ENCODE peak calls at places on chromosomes 6 and 20, in seven cellular contexts. A is NCI-H1105; V is astrocyte of the spinal cord; D is activated T-cell treated with anti-CD3 and anti-CD28 coated beads for 1 hour; I is activated T-helper 1 cell treated with anti-CD3 and anti-CD28 coated beads, Interleukin-2, amount 50 U/mL, for 16 hours; T is M059J; K is dorsolateral prefrontal cortex. R is an unnamed sample.

GRCh38 chr20:47785900-47786762 is 850 bp upstream of the SULF2 start:
- DNase-seq in A (peak; percentile 62), V (peak; percentile 73), D (no peak), I (no peak), T (peak; percentile 91), K (peak; percentile 62), R (peak; percentile 72)

GRCh38 chr6:144066745-144067484 is 28.5 kb downstream of the SF3B5 start:
- DNase-seq in A (no peak), V (no peak), D (no peak), I (no peak), T (no peak), K (no peak), R (no peak)

GRCh38 chr6:14066782-14067406 is 50.7 kb upstream of the CD83 start:
- DNase-seq in A (peak; percentile 71), V (peak; percentile 85), D (no peak), I (no peak), T (peak; percentile 88), K (no peak), R (no peak)

GRCh38 chr6:153957409-153957808 is 81.6 kb upstream of the OPRM1 start:
- DNase-seq in A (no peak), V (no peak), D (no peak), I (no peak), T (no peak), K (no peak), R (no peak)

GRCh38 chr20:64177787-64178186 is 13.5 kb downstream of the MYT1 start:
- DNase-seq in A (no peak), V (no peak), D (no peak), I (no peak), T (no peak), K (no peak), R (no peak)

GRCh38 chr20:63145156-63145555 is 70.8 kb downstream of the YTHDF1 start:
- DNase-seq in A (no peak), V (no peak), D (no peak), I (no peak), T (no peak), K (no peak), R (no peak)

GRCh38 chr6:14717307-14717706 is 528.6 kb upstream of the JARID2 start:
- DNase-seq in A (no peak), V (no peak), D (no peak), I (no peak), T (no peak), K (no peak), R (no peak)

GRCh38 chr6:132797975-132798819 is at the start of gene SLC18B1:
- DNase-seq in A (peak; percentile 35), V (peak; percentile 49), D (peak; percentile 48), I (peak; percentile 16), T (peak; percentile 71), K (peak; percentile 51), R (peak; percentile 54)

GRCh38 chr20:16004108-16004854 is 569.0 kb downstream of the KIF16B start:
- DNase-seq in A (no peak), V (no peak), D (no peak), I (no peak), T (no peak), K (no peak), R (no peak)

GRCh38 chr6:22647671-22648070 is 78.3 kb downstream of the HDGFL1 start:
- DNase-seq in A (peak; percentile 7), V (no peak), D (no peak), I (no peak), T (no peak), K (no peak), R (no peak)

GRCh38 chr20:23331951-23332350 is 18.6 kb upstream of the NXT1 start:
- DNase-seq in A (no peak), V (peak; percentile 48), D (no peak), I (no peak), T (peak; percentile 96), K (no peak), R (no peak)

GRCh38 chr20:9903048-9903651 is 64.3 kb upstream of the PAK5 start:
- DNase-seq in A (no peak), V (no peak), D (no peak), I (no peak), T (peak; percentile 20), K (no peak), R (no peak)

GRCh38 chr20:64037199-64037497 is 1.2 kb downstream of the C20orf204 start:
- DNase-seq in A (no peak), V (no peak), D (no peak), I (no peak), T (no peak), K (no peak), R (no peak)

GRCh38 chr6:70797625-70798024 is 129.9 kb downstream of the SMAP1 start:
- DNase-seq in A (no peak), V (no peak), D (no peak), I (no peak), T (no peak), K (no peak), R (no peak)

GRCh38 chr6:45691426-45691825 is 313.7 kb upstream of the SUPT3H start:
- DNase-seq in A (no peak), V (no peak), D (no peak), I (no peak), T (peak; percentile 98), K (no peak), R (no peak)

GRCh38 chr6:27505209-27506027 is 32.5 kb upstream of the ZNF184 start:
- DNase-seq in A (peak; percentile 76), V (peak; percentile 38), D (peak; percentile 30), I (no peak), T (peak; percentile 94), K (no peak), R (no peak)

GRCh38 chr6:72218125-72218524 is 331.8 kb downstream of the RIMS1 start:
- DNase-seq in A (no peak), V (peak; percentile 26), D (no peak), I (no peak), T (peak; percentile 64), K (peak; percentile 38), R (no peak)

GRCh38 chr20:35663516-35663812 is 1.2 kb downstream of the CPNE1 start:
- DNase-seq in A (no peak), V (peak; percentile 14), D (no peak), I (no peak), T (peak; percentile 62), K (no peak), R (no peak)

GRCh38 chr6:22614541-22614940 is 45.2 kb downstream of the HDGFL1 start:
- DNase-seq in A (no peak), V (no peak), D (no peak), I (no peak), T (peak; percentile 18), K (no peak), R (no peak)

GRCh38 chr20:44360221-44360620 is 4.7 kb downstream of the HNF4A start:
- DNase-seq in A (no peak), V (no peak), D (no peak), I (no peak), T (no peak), K (no peak), R (no peak)

GRCh38 chr6:145178391-145178790 is 556.9 kb downstream of the EPM2A start:
- DNase-seq in A (no peak), V (no peak), D (no peak), I (no peak), T (no peak), K (no peak), R (no peak)

R was measured in ureter.